ENCODE peak calls at places on chromosomes 7 and 10, in six cellular contexts. O, S, M, W, U and P are unnamed samples. For H3K27me3, the result is how much of the 10 kb centered on the place peaks cover.

GRCh38 chr10:110641256-110641655 is 2.9 kb upstream of the RBM20 start:
- DNase-seq in O (no peak), S (no peak), M (no peak), W (no peak), U (no peak), P (no peak)

GRCh38 chr10:49592726-49593563 is 17.2 kb upstream of the SLC18A3 start:
- DNase-seq in O (no peak), S (peak), M (peak), W (no peak), U (peak), P (peak)

GRCh38 chr7:74289660-74290589 is 718 bp downstream of the CLIP2 start:
- DNase-seq in O (peak), S (peak), M (no peak), W (peak), U (peak), P (peak)

GRCh38 chr10:132417249-132417878 is 20.4 kb downstream of the PWWP2B start:
- DNase-seq in O (no peak), S (no peak), M (no peak), W (no peak), U (no peak), P (peak)

GRCh38 chr7:12401538-12402364 is 1.9 kb downstream of the VWDE start:
- DNase-seq in O (no peak), S (no peak), M (no peak), W (no peak), U (no peak), P (no peak)

GRCh38 chr7:46215987-46216567 is 295.0 kb upstream of the IGFBP3 start:
- DNase-seq in O (no peak), S (no peak), M (no peak), W (no peak), U (no peak), P (no peak)

GRCh38 chr10:111222961-111223360 is 146.1 kb downstream of the ADRA2A start:
- DNase-seq in O (no peak), S (no peak), M (no peak), W (no peak), U (no peak), P (no peak)

GRCh38 chr10:79070611-79071534 is 2.1 kb downstream of the ZMIZ1 start:
- DNase-seq in O (peak), S (no peak), M (peak), W (peak), U (peak), P (peak)

GRCh38 chr10:69752491-69752890 is 49.2 kb upstream of the COL13A1 start:
- DNase-seq in O (no peak), S (no peak), M (no peak), W (no peak), U (no peak), P (no peak)

GRCh38 chr10:67520924-67521520 is 175.0 kb downstream of the CTNNA3 start:
- DNase-seq in O (no peak), S (no peak), M (peak), W (no peak), U (peak), P (peak)

GRCh38 chr10:28685717-28686116 is 8.4 kb downstream of the BAMBI start:
- DNase-seq in O (no peak), S (no peak), M (no peak), W (no peak), U (no peak), P (no peak)

GRCh38 chr10:22824520-22824919 is 103.3 kb upstream of the ARMC3 start:
- DNase-seq in O (no peak), S (no peak), M (no peak), W (no peak), U (no peak), P (no peak)

GRCh38 chr7:66183700-66184099 is 21.4 kb upstream of the TPST1 start:
- DNase-seq in O (no peak), S (no peak), M (peak), W (no peak), U (no peak), P (peak)

GRCh38 chr10:44724415-44725174 is 186.5 kb upstream of the TMEM72 start:
- DNase-seq in O (no peak), S (no peak), M (peak), W (no peak), U (no peak), P (no peak)

GRCh38 chr10:99513061-99513460 is 19.7 kb upstream of the NKX2-3 start:
- DNase-seq in O (no peak), S (no peak), M (no peak), W (no peak), U (no peak), P (no peak)
- H3K27me3 ChIP-seq in O (under half), S (under half), M (under half), W (under half), U (under half), P (under half)

GRCh38 chr10:2858452-2858851 is 208.9 kb upstream of the PFKP start:
- DNase-seq in O (no peak), S (no peak), M (no peak), W (no peak), U (no peak), P (no peak)
- H3K27ac ChIP-seq in O (no peak), S (no peak), M (no peak), W (no peak), U (no peak), P (no peak)

DNA sequence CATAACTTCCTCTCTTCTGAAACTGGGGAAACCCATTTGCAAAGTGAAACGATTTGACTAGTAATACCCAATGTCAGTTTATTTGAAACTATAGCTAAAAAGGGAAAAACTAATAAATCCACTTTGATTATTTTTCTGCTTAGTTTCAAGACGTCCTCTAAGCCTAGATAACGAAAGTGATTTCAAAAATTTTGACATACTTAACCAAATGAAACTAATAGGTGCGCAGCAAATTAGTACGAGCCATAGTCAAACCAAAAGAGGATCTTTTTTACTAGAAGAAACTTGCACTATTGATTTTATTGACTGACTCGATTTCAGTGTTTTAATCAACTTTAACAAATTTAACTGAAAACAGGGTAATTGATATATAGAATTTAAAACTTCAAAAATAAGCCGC is 9.9 kb upstream of the SP8 start:
- DNase-seq in O (no peak), S (no peak), M (no peak), W (no peak), U (no peak), P (no peak)
- H3K27me3 ChIP-seq in O (under half), S (half or more), M (under half), W (under half), U (under half), P (half or more)

DNA sequence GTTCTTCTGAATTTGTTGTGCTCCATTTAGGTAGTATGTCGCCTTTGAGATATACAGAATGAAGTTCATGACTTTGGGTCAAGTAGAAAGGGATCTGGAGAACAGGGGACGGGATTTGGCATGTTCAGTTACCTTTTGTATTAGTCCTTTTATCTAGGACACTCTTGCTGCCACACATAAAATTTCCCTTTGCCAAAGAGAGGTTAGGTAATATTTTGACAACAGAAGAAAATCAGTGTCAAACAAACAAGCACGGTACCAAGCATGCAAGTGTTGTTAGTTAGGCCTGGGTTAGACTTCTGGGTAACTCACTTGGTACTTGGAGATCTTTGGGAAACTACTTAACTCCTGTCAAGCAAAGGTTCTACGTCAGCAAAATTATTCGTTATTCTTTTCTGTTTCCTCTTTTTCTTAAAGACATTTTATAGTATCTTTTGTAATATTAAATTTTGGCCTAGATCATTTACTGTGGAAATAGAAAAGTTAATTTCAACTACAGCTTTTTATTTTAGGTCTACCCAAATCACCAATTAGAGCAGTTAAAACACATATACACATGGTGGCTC is 116.7 kb downstream of the PLXDC2 start:
- DNase-seq in O (no peak), S (no peak), M (no peak), W (no peak), U (no peak), P (no peak)
- H3K27ac ChIP-seq in O (no peak), S (no peak), M (no peak), W (peak), U (no peak), P (no peak)

DNA sequence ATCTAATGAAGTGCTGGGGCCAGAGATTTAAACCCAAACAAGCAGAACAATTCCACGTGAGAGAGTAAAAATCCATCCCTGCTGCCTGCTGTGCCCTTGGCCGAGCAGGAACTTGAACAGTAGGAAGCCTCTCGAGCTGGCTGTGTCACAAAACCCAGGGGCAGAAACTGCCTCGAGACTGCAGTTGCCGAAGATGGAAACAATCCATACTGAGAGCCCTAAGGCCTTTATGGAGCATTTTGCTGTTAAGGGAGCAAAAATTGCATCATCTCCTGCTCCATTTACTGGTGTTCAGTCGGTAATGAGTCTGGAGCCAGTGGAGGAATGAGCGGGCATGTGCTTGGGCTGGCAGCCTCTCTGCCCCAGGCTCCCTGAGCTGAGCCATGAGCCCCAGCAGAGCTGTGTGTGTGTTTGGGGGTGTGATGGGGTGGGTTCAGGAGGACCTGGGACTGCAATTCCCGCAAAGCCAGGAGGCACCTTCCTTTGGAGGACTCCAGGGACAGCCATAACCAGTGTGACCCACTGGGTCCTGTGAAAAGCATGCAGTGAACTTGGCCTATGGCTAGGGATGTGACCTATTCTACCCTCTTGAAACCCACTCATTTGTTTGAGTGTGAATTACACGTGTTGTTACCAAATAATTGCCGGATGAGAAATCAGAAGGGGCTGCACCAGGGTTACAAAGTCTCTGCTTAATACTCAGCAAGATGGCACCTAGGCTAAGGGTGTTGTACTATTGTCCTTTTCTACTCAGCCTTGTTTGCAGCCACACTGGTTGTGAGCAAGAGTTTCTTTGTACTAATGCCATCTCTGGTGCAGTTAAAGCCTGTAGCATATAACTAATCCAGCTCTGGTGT is 58.4 kb downstream of the CDHR3 start:
- DNase-seq in O (no peak), S (no peak), M (peak), W (no peak), U (no peak), P (no peak)
- H3K27me3 ChIP-seq in O (under half), S (under half), M (under half), W (under half), U (half or more), P (under half)

GRCh38 chr10:86753638-86754434 is 2.6 kb upstream of the BMPR1A start:
- DNase-seq in O (no peak), S (no peak), M (no peak), W (no peak), U (no peak), P (no peak)
- H3K27ac ChIP-seq in O (no peak), S (no peak), M (no peak), W (peak), U (no peak), P (no peak)

GRCh38 chr7:25386311-25386744 is 158.0 kb upstream of the NPVF start:
- DNase-seq in O (no peak), S (no peak), M (no peak), W (no peak), U (no peak), P (peak)

GRCh38 chr7:25382869-25383268 is 154.6 kb upstream of the NPVF start:
- DNase-seq in O (no peak), S (no peak), M (no peak), W (no peak), U (no peak), P (no peak)

GRCh38 chr7:25383402-25383801 is 155.1 kb upstream of the NPVF start:
- DNase-seq in O (no peak), S (no peak), M (no peak), W (no peak), U (no peak), P (no peak)

GRCh38 chr7:25384820-25385560 is 156.7 kb upstream of the NPVF start:
- DNase-seq in O (peak), S (no peak), M (no peak), W (no peak), U (no peak), P (no peak)

GRCh38 chr7:25385731-25386136 is 157.4 kb upstream of the NPVF start:
- DNase-seq in O (peak), S (no peak), M (no peak), W (no peak), U (no peak), P (no peak)
- H3K27me3 ChIP-seq in O (under half), S (under half), M (under half), W (under half), U (under half), P (under half)